ENCODE peak calls at places on chromosomes 2 and 18, in four cellular contexts. I, B, C and E are unnamed samples.

GRCh38 chr18:35695803-35696202 is 114.3 kb downstream of the GALNT1 start:
- DNase-seq in C (no peak), B (no peak), I (no peak), E (no peak)

GRCh38 chr2:227340106-227340505 is 15.1 kb downstream of the MFF start:
- DNase-seq in I (no peak), B (no peak), C (no peak), E (no peak)

GRCh38 chr18:42048150-42048549 is 93.1 kb downstream of the PIK3C3 start:
- DNase-seq in B (no peak), C (peak; percentile 73), I (no peak), E (no peak)

GRCh38 chr2:6877402-6878305 is at the start of gene RSAD2:
- DNase-seq in C (peak; percentile 31), I (no peak), B (no peak), E (no peak)

GRCh38 chr2:215320102-215320501 is 8.2 kb downstream of the ATIC start:
- DNase-seq in B (no peak), I (no peak), C (no peak), E (no peak)

GRCh38 chr2:134401081-134401497 is 147.2 kb downstream of the MGAT5 start:
- DNase-seq in I (no peak), C (no peak), B (no peak), E (no peak)

GRCh38 chr2:157782057-157782845 is 93.9 kb downstream of the ACVR1 start:
- DNase-seq in B (no peak), I (no peak), C (peak; percentile 14), E (peak; percentile 20)

GRCh38 chr2:183035954-183036669 is 2.1 kb downstream of the NCKAP1 start:
- DNase-seq in C (no peak), B (no peak), I (no peak), E (no peak)

GRCh38 chr18:32907656-32908441 is 135.0 kb upstream of the KLHL14 start:
- DNase-seq in I (no peak), C (no peak), B (no peak), E (no peak)

GRCh38 chr18:70659026-70659726 is 370.3 kb downstream of the SOCS6 start:
- DNase-seq in B (no peak), I (no peak), C (no peak), E (no peak)

GRCh38 chr2:146388757-146389156 is 1456.1 kb upstream of the ACVR2A start:
- DNase-seq in B (no peak), I (no peak), C (no peak), E (no peak)

GRCh38 chr2:120871881-120872620 is 136.4 kb downstream of the GLI2 start:
- DNase-seq in B (no peak), C (no peak), I (no peak), E (no peak)

GRCh38 chr2:36485521-36485920 is 112.4 kb downstream of the FEZ2 start:
- DNase-seq in I (no peak), B (no peak), C (no peak), E (no peak)

GRCh38 chr2:10471956-10472355 is 23.8 kb upstream of the ODC1 start:
- DNase-seq in I (no peak), B (no peak), C (no peak), E (no peak)

GRCh38 chr2:234291765-234292204 is 205.1 kb downstream of the ARL4C start:
- DNase-seq in I (no peak), B (no peak), C (no peak), E (no peak)

GRCh38 chr18:11607897-11608296 is 1.5 kb upstream of the SLC35G4 start:
- DNase-seq in I (no peak), B (no peak), C (no peak), E (no peak)

GRCh38 chr2:3219536-3219935 is 158.1 kb downstream of the EIPR1 start:
- DNase-seq in C (no peak), I (no peak), B (no peak), E (no peak)

GRCh38 chr2:100275200-100275589 is 47.1 kb downstream of the LONRF2 start:
- DNase-seq in I (no peak), B (no peak), C (no peak), E (no peak)

GRCh38 chr18:43271593-43272432 is 5.5 kb downstream of the SYT4 start:
- DNase-seq in B (peak; percentile 23), C (peak; percentile 35), I (peak; percentile 18), E (peak; percentile 6)

GRCh38 chr2:10091182-10091932 is 11.1 kb upstream of the CYS1 start:
- DNase-seq in C (no peak), B (no peak), I (peak; percentile 19), E (no peak)

GRCh38 chr2:226979004-226979403 is 143.2 kb downstream of the RHBDD1 start:
- DNase-seq in C (no peak), B (peak; percentile 17), I (no peak), E (no peak)

GRCh38 chr2:47811668-47812067 is 28.7 kb downstream of the MSH6 start:
- DNase-seq in B (no peak), C (no peak), I (no peak), E (no peak)

GRCh38 chr18:31835528-31836138 is 75.0 kb upstream of the SLC25A52 start:
- DNase-seq in B (no peak), I (no peak), C (no peak), E (no peak)

GRCh38 chr2:238914648-238915015 is 66.7 kb downstream of the TWIST2 start:
- DNase-seq in C (no peak), I (no peak), B (no peak), E (no peak)

GRCh38 chr2:172658945-172659344 is 76.7 kb upstream of the RAPGEF4 start:
- DNase-seq in I (no peak), C (no peak), B (no peak), E (no peak)

GRCh38 chr2:215607790-215608189 is 171.9 kb upstream of the FN1 start:
- DNase-seq in C (no peak), I (no peak), B (no peak), E (no peak)

GRCh38 chr18:8801263-8801901 is 96.0 kb downstream of the MTCL1 start:
- DNase-seq in B (no peak), I (no peak), C (no peak), E (no peak)

GRCh38 chr2:142863485-142863921 is 14.0 kb upstream of the KYNU start:
- DNase-seq in C (peak; percentile 98), I (no peak), B (no peak), E (no peak)

GRCh38 chr2:8547284-8548064 is 134.4 kb upstream of the ID2 start:
- DNase-seq in B (no peak), C (no peak), I (no peak), E (no peak)

GRCh38 chr2:135219226-135219625 is 167.1 kb downstream of the RAB3GAP1 start:
- DNase-seq in B (no peak), C (no peak), I (no peak), E (no peak)

GRCh38 chr18:48798334-48799197 is 152.2 kb downstream of the SMAD7 start:
- DNase-seq in C (no peak), B (no peak), I (peak; percentile 6), E (no peak)

DNA sequence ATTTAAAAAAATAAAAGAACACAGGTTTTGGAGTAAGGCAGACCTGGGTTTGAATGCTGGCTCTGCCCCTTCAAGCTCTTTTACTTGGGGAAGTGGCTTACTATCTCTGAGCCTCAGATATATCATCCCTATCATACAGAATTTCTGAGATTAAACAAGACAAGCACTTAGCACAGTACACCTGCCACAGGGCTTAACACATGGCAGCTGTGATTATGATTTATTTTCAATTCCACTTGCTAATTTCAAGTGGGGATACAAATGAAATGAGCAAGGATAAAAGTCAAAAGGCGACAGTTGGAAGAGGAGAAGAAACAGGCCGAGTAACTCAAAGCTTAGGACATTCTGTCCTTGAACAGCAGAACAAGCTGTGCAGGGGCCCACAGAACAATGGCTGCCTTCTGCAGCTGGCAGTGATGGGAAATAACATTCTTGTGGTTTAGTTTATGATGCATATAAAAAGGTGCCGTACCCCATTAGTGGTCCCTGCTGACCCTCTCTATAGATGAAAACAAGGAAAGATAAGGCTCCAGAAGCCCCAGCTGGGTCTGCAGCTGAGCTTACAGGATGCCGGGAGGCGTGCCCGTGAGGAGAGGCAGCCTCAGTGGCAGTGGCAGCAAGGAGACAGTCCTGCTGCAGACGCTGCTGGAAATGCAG is 45.3 kb downstream of the KIF3C start:
- DNase-seq in B (no peak), C (no peak), I (no peak), E (no peak)
- TF ChIP-seq ELF4 in B (no peak), C (no peak), I (no peak), E (no peak)

GRCh38 chr2:236988216-236988615 is 97.5 kb upstream of the COPS8 start:
- DNase-seq in C (no peak), I (no peak), B (no peak), E (no peak)

GRCh38 chr2:236991874-236992273 is 93.8 kb upstream of the COPS8 start:
- DNase-seq in B (no peak), I (no peak), C (no peak), E (no peak)

GRCh38 chr2:236985940-236986339 is 99.7 kb upstream of the COPS8 start:
- DNase-seq in C (no peak), I (no peak), B (no peak), E (no peak)

GRCh38 chr2:236986524-236987330 is 99.0 kb upstream of the COPS8 start:
- DNase-seq in C (no peak), I (no peak), B (no peak), E (no peak)

DNA sequence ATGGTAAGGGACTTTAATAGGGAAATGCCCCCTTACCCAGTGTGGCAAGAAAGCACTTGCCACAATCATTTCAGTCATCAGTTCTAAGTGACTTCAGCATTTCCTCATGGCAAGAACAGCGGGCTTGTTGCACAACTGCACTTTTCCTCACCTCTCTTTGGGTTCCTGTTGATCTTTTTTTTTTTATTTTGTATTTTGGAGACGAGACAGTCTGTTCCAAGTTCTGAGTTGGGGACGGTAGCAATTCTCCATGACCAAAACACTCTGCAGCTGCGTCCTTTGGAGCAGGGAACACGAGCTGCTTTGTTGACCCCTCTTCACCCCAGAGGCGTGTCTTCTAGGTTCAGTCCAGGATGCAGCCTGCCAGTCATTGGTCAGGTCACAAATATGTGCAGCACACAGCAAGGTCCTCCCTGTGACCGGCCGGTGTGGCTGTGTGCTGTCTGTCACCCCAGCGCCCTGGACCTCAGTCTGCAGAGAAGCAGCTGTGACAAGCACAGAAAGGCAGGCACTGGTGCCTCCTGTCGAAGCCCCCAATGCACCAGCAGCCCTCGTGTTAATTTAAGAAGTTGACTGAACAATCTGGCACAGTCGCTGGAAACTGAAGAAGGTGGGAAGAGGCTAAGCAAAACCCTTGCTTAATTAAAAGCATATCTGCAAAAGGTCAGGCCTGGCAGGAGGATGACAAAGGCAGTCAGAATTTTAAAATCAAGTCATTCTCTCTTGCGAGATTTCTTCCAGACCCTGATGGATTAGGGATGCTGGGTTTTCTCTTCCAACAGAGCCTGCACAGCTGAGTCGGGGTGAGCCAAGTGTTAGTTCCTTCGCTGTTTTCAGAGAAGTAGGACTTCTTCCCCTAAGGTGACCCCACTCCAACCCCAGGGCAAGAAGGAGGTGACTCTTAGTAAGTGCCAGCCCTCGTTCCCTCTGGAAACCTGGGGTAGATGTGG is 96.7 kb upstream of the COPS8 start:
- DNase-seq in B (no peak), C (peak; percentile 29), I (no peak), E (no peak)
- TF ChIP-seq ELF4 in B (no peak), C (no peak), I (no peak), E (no peak)

GRCh38 chr2:170101789-170102188 is 76.2 kb upstream of the MYO3B start:
- DNase-seq in I (no peak), B (no peak), C (no peak), E (no peak)
- TF ChIP-seq ELF4 in I (no peak), B (no peak), C (no peak), E (no peak)

GRCh38 chr2:29950432-29950943 is 29.1 kb upstream of the ALK start:
- DNase-seq in B (no peak), I (no peak), C (no peak), E (no peak)

GRCh38 chr2:29949042-29949441 is 27.7 kb upstream of the ALK start:
- DNase-seq in C (no peak), B (no peak), I (no peak), E (no peak)

GRCh38 chr2:29952973-29953372 is 31.6 kb upstream of the ALK start:
- DNase-seq in I (no peak), B (no peak), C (no peak), E (no peak)

GRCh38 chr2:29954316-29954715 is 32.9 kb upstream of the ALK start:
- DNase-seq in C (no peak), I (no peak), B (no peak), E (no peak)

GRCh38 chr2:29951561-29951960 is 30.2 kb upstream of the ALK start:
- DNase-seq in C (no peak), B (no peak), I (no peak), E (no peak)
- TF ChIP-seq ELF4 in C (no peak), B (no peak), I (no peak), E (no peak)